ENCODE peak calls at places on chromosomes 12 and 14, in seven cellular contexts. One of them, this sample, is unnamed. For H3K4me1, the result is how much of the 10 kb centered on the place peaks cover.

GRCh38 chr14:30993071-30993470 is 32.4 kb upstream of the AP4S1 start:
- DNase-seq in upper lobe of right lung: no peak
- DNase-seq in naive thymus-derived CD4-positive, alpha-beta T cell: no peak
- DNase-seq in RWPE2: no peak
- DNase-seq in adrenal gland: no peak
- DNase-seq in ascending aorta: no peak
- DNase-seq in psoas muscle: no peak
- DNase-seq in this sample: no peak

GRCh38 chr14:61923348-61923747 is 161.1 kb downstream of the SNAPC1 start:
- DNase-seq in upper lobe of right lung: no peak
- DNase-seq in naive thymus-derived CD4-positive, alpha-beta T cell: no peak
- DNase-seq in RWPE2: no peak
- DNase-seq in adrenal gland: no peak
- DNase-seq in ascending aorta: no peak
- DNase-seq in psoas muscle: no peak
- DNase-seq in this sample: no peak

GRCh38 chr14:88463318-88463717 is 77.9 kb downstream of the SPATA7 start:
- DNase-seq in upper lobe of right lung: no peak
- DNase-seq in naive thymus-derived CD4-positive, alpha-beta T cell: no peak
- DNase-seq in RWPE2: no peak
- DNase-seq in adrenal gland: no peak
- DNase-seq in ascending aorta: no peak
- DNase-seq in psoas muscle: no peak
- DNase-seq in this sample: no peak

GRCh38 chr14:99574099-99574880 is 29.7 kb downstream of the CCDC85C start:
- DNase-seq in upper lobe of right lung: no peak
- DNase-seq in naive thymus-derived CD4-positive, alpha-beta T cell: no peak
- DNase-seq in RWPE2: no peak
- DNase-seq in adrenal gland: peak
- DNase-seq in ascending aorta: no peak
- DNase-seq in psoas muscle: no peak
- DNase-seq in this sample: peak

GRCh38 chr14:35121026-35121886 is 534 bp downstream of the PPP2R3C start:
- DNase-seq in upper lobe of right lung: peak
- DNase-seq in naive thymus-derived CD4-positive, alpha-beta T cell: no peak
- DNase-seq in RWPE2: no peak
- DNase-seq in adrenal gland: peak
- DNase-seq in ascending aorta: no peak
- DNase-seq in psoas muscle: no peak
- DNase-seq in this sample: no peak

GRCh38 chr12:57099062-57099714 is 10.3 kb downstream of the NAB2 start:
- DNase-seq in upper lobe of right lung: no peak
- DNase-seq in naive thymus-derived CD4-positive, alpha-beta T cell: no peak
- DNase-seq in RWPE2: no peak
- DNase-seq in adrenal gland: no peak
- DNase-seq in ascending aorta: no peak
- DNase-seq in psoas muscle: no peak
- DNase-seq in this sample: no peak

GRCh38 chr12:80858356-80858755 is 79.4 kb downstream of the LIN7A start:
- DNase-seq in upper lobe of right lung: no peak
- DNase-seq in naive thymus-derived CD4-positive, alpha-beta T cell: no peak
- DNase-seq in RWPE2: no peak
- DNase-seq in adrenal gland: no peak
- DNase-seq in ascending aorta: no peak
- DNase-seq in psoas muscle: no peak
- DNase-seq in this sample: no peak

GRCh38 chr14:69538766-69539165 is 35.9 kb downstream of the CCDC177 start:
- DNase-seq in upper lobe of right lung: no peak
- DNase-seq in naive thymus-derived CD4-positive, alpha-beta T cell: no peak
- DNase-seq in RWPE2: no peak
- DNase-seq in adrenal gland: no peak
- DNase-seq in ascending aorta: no peak
- DNase-seq in psoas muscle: no peak
- DNase-seq in this sample: no peak

GRCh38 chr14:69298131-69299071 is 38.4 kb downstream of the GALNT16 start:
- DNase-seq in upper lobe of right lung: peak
- DNase-seq in naive thymus-derived CD4-positive, alpha-beta T cell: no peak
- DNase-seq in RWPE2: peak
- DNase-seq in adrenal gland: peak
- DNase-seq in ascending aorta: no peak
- DNase-seq in psoas muscle: no peak
- DNase-seq in this sample: peak

GRCh38 chr12:119578112-119578511 is 15.5 kb upstream of the TMEM233 start:
- DNase-seq in upper lobe of right lung: no peak
- DNase-seq in naive thymus-derived CD4-positive, alpha-beta T cell: no peak
- DNase-seq in RWPE2: no peak
- DNase-seq in adrenal gland: peak
- DNase-seq in ascending aorta: no peak
- DNase-seq in psoas muscle: no peak
- DNase-seq in this sample: no peak

GRCh38 chr14:73742520-73743238 is 28.5 kb upstream of the PNMA1 start:
- DNase-seq in upper lobe of right lung: no peak
- DNase-seq in naive thymus-derived CD4-positive, alpha-beta T cell: no peak
- DNase-seq in RWPE2: no peak
- DNase-seq in adrenal gland: no peak
- DNase-seq in ascending aorta: no peak
- DNase-seq in psoas muscle: no peak
- DNase-seq in this sample: no peak

GRCh38 chr12:132174015-132174660 is 29.9 kb downstream of the NOC4L start:
- DNase-seq in upper lobe of right lung: no peak
- DNase-seq in naive thymus-derived CD4-positive, alpha-beta T cell: no peak
- DNase-seq in RWPE2: no peak
- DNase-seq in adrenal gland: no peak
- DNase-seq in ascending aorta: no peak
- DNase-seq in psoas muscle: peak
- DNase-seq in this sample: peak

GRCh38 chr12:88393017-88393767 is 187.1 kb downstream of the KITLG start:
- DNase-seq in upper lobe of right lung: no peak
- DNase-seq in naive thymus-derived CD4-positive, alpha-beta T cell: no peak
- DNase-seq in RWPE2: no peak
- DNase-seq in adrenal gland: no peak
- DNase-seq in ascending aorta: no peak
- DNase-seq in psoas muscle: no peak
- DNase-seq in this sample: no peak

GRCh38 chr14:25006961-25007795 is 42.8 kb downstream of the STXBP6 start:
- DNase-seq in upper lobe of right lung: no peak
- DNase-seq in naive thymus-derived CD4-positive, alpha-beta T cell: no peak
- DNase-seq in RWPE2: no peak
- DNase-seq in adrenal gland: no peak
- DNase-seq in ascending aorta: no peak
- DNase-seq in psoas muscle: no peak
- DNase-seq in this sample: no peak

GRCh38 chr14:66541627-66542026 is 33.7 kb downstream of the GPHN start:
- DNase-seq in upper lobe of right lung: no peak
- DNase-seq in naive thymus-derived CD4-positive, alpha-beta T cell: no peak
- DNase-seq in RWPE2: no peak
- DNase-seq in adrenal gland: no peak
- DNase-seq in ascending aorta: no peak
- DNase-seq in psoas muscle: no peak
- DNase-seq in this sample: no peak

GRCh38 chr14:88380405-88380804 is 5.1 kb upstream of the SPATA7 start:
- DNase-seq in upper lobe of right lung: no peak
- DNase-seq in naive thymus-derived CD4-positive, alpha-beta T cell: no peak
- DNase-seq in RWPE2: no peak
- DNase-seq in adrenal gland: no peak
- DNase-seq in ascending aorta: no peak
- DNase-seq in psoas muscle: no peak
- DNase-seq in this sample: no peak

GRCh38 chr12:111605931-111606625 is 7.0 kb upstream of the ATXN2 start:
- DNase-seq in upper lobe of right lung: no peak
- DNase-seq in naive thymus-derived CD4-positive, alpha-beta T cell: no peak
- DNase-seq in RWPE2: no peak
- DNase-seq in adrenal gland: no peak
- DNase-seq in ascending aorta: no peak
- DNase-seq in psoas muscle: no peak
- DNase-seq in this sample: peak

GRCh38 chr14:72682188-72682587 is 211.7 kb downstream of the DPF3 start:
- DNase-seq in upper lobe of right lung: no peak
- DNase-seq in naive thymus-derived CD4-positive, alpha-beta T cell: no peak
- DNase-seq in RWPE2: no peak
- DNase-seq in adrenal gland: no peak
- DNase-seq in ascending aorta: no peak
- DNase-seq in psoas muscle: no peak
- DNase-seq in this sample: no peak

GRCh38 chr14:76133103-76133502 is 18.6 kb upstream of the GPATCH2L start:
- DNase-seq in upper lobe of right lung: no peak
- DNase-seq in naive thymus-derived CD4-positive, alpha-beta T cell: no peak
- DNase-seq in RWPE2: no peak
- DNase-seq in adrenal gland: peak
- DNase-seq in ascending aorta: no peak
- DNase-seq in psoas muscle: no peak
- DNase-seq in this sample: no peak

GRCh38 chr12:113135178-113136127 is at the start of gene RASAL1:
- DNase-seq in upper lobe of right lung: no peak
- DNase-seq in naive thymus-derived CD4-positive, alpha-beta T cell: peak
- DNase-seq in RWPE2: no peak
- DNase-seq in adrenal gland: peak
- DNase-seq in ascending aorta: no peak
- DNase-seq in psoas muscle: peak
- DNase-seq in this sample: peak

GRCh38 chr12:62919827-62920226 is 15.1 kb downstream of the PPM1H start:
- DNase-seq in upper lobe of right lung: no peak
- DNase-seq in naive thymus-derived CD4-positive, alpha-beta T cell: no peak
- DNase-seq in RWPE2: no peak
- DNase-seq in adrenal gland: no peak
- DNase-seq in ascending aorta: no peak
- DNase-seq in psoas muscle: no peak
- DNase-seq in this sample: no peak

GRCh38 chr14:68894123-68894522 is 85.0 kb downstream of the ACTN1 start:
- DNase-seq in upper lobe of right lung: no peak
- DNase-seq in naive thymus-derived CD4-positive, alpha-beta T cell: no peak
- DNase-seq in RWPE2: no peak
- DNase-seq in adrenal gland: no peak
- DNase-seq in ascending aorta: no peak
- DNase-seq in psoas muscle: no peak
- DNase-seq in this sample: peak

GRCh38 chr12:57604454-57605307 is at the start of gene DTX3:
- DNase-seq in upper lobe of right lung: no peak
- DNase-seq in naive thymus-derived CD4-positive, alpha-beta T cell: peak
- DNase-seq in RWPE2: no peak
- DNase-seq in adrenal gland: peak
- DNase-seq in ascending aorta: no peak
- DNase-seq in psoas muscle: peak
- DNase-seq in this sample: no peak

GRCh38 chr12:93944196-93944595 is 204.2 kb upstream of the PLXNC1 start:
- DNase-seq in upper lobe of right lung: no peak
- DNase-seq in naive thymus-derived CD4-positive, alpha-beta T cell: no peak
- DNase-seq in RWPE2: no peak
- DNase-seq in adrenal gland: no peak
- DNase-seq in ascending aorta: no peak
- DNase-seq in psoas muscle: no peak
- DNase-seq in this sample: no peak

GRCh38 chr12:25783566-25783965 is 174.9 kb upstream of the RASSF8 start:
- DNase-seq in upper lobe of right lung: no peak
- DNase-seq in naive thymus-derived CD4-positive, alpha-beta T cell: no peak
- DNase-seq in RWPE2: no peak
- DNase-seq in adrenal gland: no peak
- DNase-seq in ascending aorta: no peak
- DNase-seq in psoas muscle: no peak
- DNase-seq in this sample: no peak

GRCh38 chr12:105954891-105955607 is 183.7 kb downstream of the NUAK1 start:
- DNase-seq in upper lobe of right lung: no peak
- DNase-seq in naive thymus-derived CD4-positive, alpha-beta T cell: no peak
- DNase-seq in RWPE2: no peak
- DNase-seq in adrenal gland: no peak
- DNase-seq in ascending aorta: no peak
- DNase-seq in psoas muscle: no peak
- DNase-seq in this sample: no peak

GRCh38 chr14:55249423-55249822 is 21.8 kb upstream of the FBXO34 start:
- DNase-seq in upper lobe of right lung: no peak
- DNase-seq in naive thymus-derived CD4-positive, alpha-beta T cell: no peak
- DNase-seq in RWPE2: no peak
- DNase-seq in adrenal gland: peak
- DNase-seq in ascending aorta: no peak
- DNase-seq in psoas muscle: no peak
- DNase-seq in this sample: no peak

DNA sequence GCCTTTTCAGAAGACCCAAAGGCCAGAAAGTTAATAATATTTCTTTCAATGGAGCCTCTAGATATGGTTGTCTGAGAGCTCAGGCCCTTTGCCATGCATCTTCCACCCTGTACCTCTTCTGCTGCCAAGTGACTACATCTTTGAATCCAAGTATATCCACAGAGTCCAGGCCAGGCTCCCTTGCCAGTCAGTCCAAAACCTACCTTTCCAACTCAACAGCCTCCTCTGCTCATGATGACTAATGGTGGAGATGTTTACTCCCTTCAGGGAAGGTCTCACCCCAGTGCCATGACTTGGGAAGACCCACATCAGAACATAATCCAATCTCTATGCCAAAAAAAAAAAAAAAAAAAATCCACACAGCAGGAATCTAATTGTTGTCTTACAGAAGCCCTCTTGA is 20.4 kb downstream of the TTC9 start:
- DNase-seq in upper lobe of right lung: no peak
- DNase-seq in naive thymus-derived CD4-positive, alpha-beta T cell: no peak
- DNase-seq in RWPE2: no peak
- DNase-seq in adrenal gland: no peak
- DNase-seq in ascending aorta: no peak
- DNase-seq in psoas muscle: no peak
- DNase-seq in this sample: no peak
- H3K4me1 ChIP-seq in upper lobe of right lung: under half
- H3K4me1 ChIP-seq in naive thymus-derived CD4-positive, alpha-beta T cell: half or more
- H3K4me1 ChIP-seq in RWPE2: under half
- H3K4me1 ChIP-seq in adrenal gland: under half
- H3K4me1 ChIP-seq in ascending aorta: under half
- H3K4me1 ChIP-seq in psoas muscle: under half
- H3K4me1 ChIP-seq in this sample: under half

DNA sequence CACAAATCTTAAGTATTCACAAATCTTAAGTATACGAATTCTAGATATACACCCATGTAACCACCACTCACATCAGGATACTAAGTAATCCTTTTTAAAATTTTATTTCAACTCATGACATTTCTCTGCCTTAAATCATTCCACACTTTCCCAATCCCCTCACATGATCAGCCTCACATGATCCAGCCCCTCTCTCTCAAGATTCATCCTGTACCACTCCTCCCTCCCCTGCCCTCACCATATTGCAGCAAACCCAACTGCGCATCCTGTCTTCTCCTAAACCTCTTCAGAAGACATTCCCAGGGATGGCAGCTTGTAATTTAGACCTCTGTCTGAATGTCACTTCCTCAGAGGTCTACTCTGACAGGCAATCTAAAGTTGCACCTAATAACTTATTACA is 1.7 kb upstream of the EIF4B start:
- DNase-seq in upper lobe of right lung: no peak
- DNase-seq in naive thymus-derived CD4-positive, alpha-beta T cell: no peak
- DNase-seq in RWPE2: no peak
- DNase-seq in adrenal gland: peak
- DNase-seq in ascending aorta: no peak
- DNase-seq in psoas muscle: no peak
- DNase-seq in this sample: no peak
- H3K27ac ChIP-seq in upper lobe of right lung: no peak
- H3K27ac ChIP-seq in naive thymus-derived CD4-positive, alpha-beta T cell: peak
- H3K27ac ChIP-seq in RWPE2: peak
- H3K27ac ChIP-seq in adrenal gland: no peak
- H3K27ac ChIP-seq in ascending aorta: no peak
- H3K27ac ChIP-seq in psoas muscle: no peak
- H3K27ac ChIP-seq in this sample: no peak

GRCh38 chr12:130981947-130982346 is 28.2 kb downstream of the ADGRD1 start:
- DNase-seq in upper lobe of right lung: no peak
- DNase-seq in naive thymus-derived CD4-positive, alpha-beta T cell: no peak
- DNase-seq in RWPE2: no peak
- DNase-seq in adrenal gland: no peak
- DNase-seq in ascending aorta: no peak
- DNase-seq in psoas muscle: no peak
- DNase-seq in this sample: no peak
- H3K4me3 ChIP-seq in upper lobe of right lung: no peak
- H3K4me3 ChIP-seq in naive thymus-derived CD4-positive, alpha-beta T cell: no peak
- H3K4me3 ChIP-seq in RWPE2: no peak
- H3K4me3 ChIP-seq in adrenal gland: no peak
- H3K4me3 ChIP-seq in ascending aorta: no peak
- H3K4me3 ChIP-seq in psoas muscle: no peak
- H3K4me3 ChIP-seq in this sample: no peak

GRCh38 chr12:12461923-12462315 is 100.7 kb downstream of the DUSP16 start:
- DNase-seq in upper lobe of right lung: no peak
- DNase-seq in naive thymus-derived CD4-positive, alpha-beta T cell: no peak
- DNase-seq in RWPE2: no peak
- DNase-seq in adrenal gland: no peak
- DNase-seq in ascending aorta: no peak
- DNase-seq in psoas muscle: no peak
- DNase-seq in this sample: no peak
- H3K4me1 ChIP-seq in upper lobe of right lung: under half
- H3K4me1 ChIP-seq in naive thymus-derived CD4-positive, alpha-beta T cell: under half
- H3K4me1 ChIP-seq in RWPE2: under half
- H3K4me1 ChIP-seq in adrenal gland: under half
- H3K4me1 ChIP-seq in ascending aorta: under half
- H3K4me1 ChIP-seq in psoas muscle: under half
- H3K4me1 ChIP-seq in this sample: under half